ENCODE peak calls at places on chromosome 13, in four cellular contexts. One of them, this sample, is unnamed. For H3K4me1, the result is how much of the 10 kb centered on the place peaks cover.

GRCh38 chr13:99988469-99989375 is 7.1 kb downstream of the ZIC2 start:
- DNase-seq in GM23248: no peak
- DNase-seq in K562: no peak
- DNase-seq in HepG2: no peak
- DNase-seq in this sample: no peak

GRCh38 chr13:23674795-23675640 is 104.8 kb downstream of the TNFRSF19 start:
- DNase-seq in GM23248: peak
- DNase-seq in K562: no peak
- DNase-seq in HepG2: peak
- DNase-seq in this sample: peak

GRCh38 chr13:29782798-29783197 is 67.6 kb downstream of the UBL3 start:
- DNase-seq in GM23248: peak
- DNase-seq in K562: no peak
- DNase-seq in HepG2: no peak
- DNase-seq in this sample: no peak

GRCh38 chr13:83453723-83454122 is 428.6 kb downstream of the SLITRK1 start:
- DNase-seq in GM23248: no peak
- DNase-seq in K562: no peak
- DNase-seq in HepG2: no peak
- DNase-seq in this sample: no peak

GRCh38 chr13:107612376-107612775 is 603.0 kb downstream of the LIG4 start:
- DNase-seq in GM23248: no peak
- DNase-seq in K562: no peak
- DNase-seq in HepG2: no peak
- DNase-seq in this sample: no peak

GRCh38 chr13:53254495-53254894 is 225.9 kb downstream of the OLFM4 start:
- DNase-seq in GM23248: peak
- DNase-seq in K562: no peak
- DNase-seq in HepG2: no peak
- DNase-seq in this sample: no peak

GRCh38 chr13:90868321-90868920 is 479.1 kb upstream of the MIR17HG start:
- DNase-seq in GM23248: peak
- DNase-seq in K562: peak
- DNase-seq in HepG2: peak
- DNase-seq in this sample: peak

GRCh38 chr13:69077267-69077666 is 1030.4 kb upstream of the ATXN8OS start:
- DNase-seq in GM23248: no peak
- DNase-seq in K562: no peak
- DNase-seq in HepG2: no peak
- DNase-seq in this sample: no peak

GRCh38 chr13:80001510-80001842 is 339.4 kb downstream of the SPRY2 start:
- DNase-seq in GM23248: no peak
- DNase-seq in K562: no peak
- DNase-seq in HepG2: no peak
- DNase-seq in this sample: no peak

GRCh38 chr13:83622422-83622784 is 259.9 kb downstream of the SLITRK1 start:
- DNase-seq in GM23248: peak
- DNase-seq in K562: no peak
- DNase-seq in HepG2: no peak
- DNase-seq in this sample: no peak

GRCh38 chr13:113656831-113657671 is 947 bp downstream of the ATP4B start:
- DNase-seq in GM23248: no peak
- DNase-seq in K562: no peak
- DNase-seq in HepG2: no peak
- DNase-seq in this sample: no peak

GRCh38 chr13:40568672-40569350 is 97.6 kb downstream of the FOXO1 start:
- DNase-seq in GM23248: peak
- DNase-seq in K562: no peak
- DNase-seq in HepG2: peak
- DNase-seq in this sample: no peak

DNA sequence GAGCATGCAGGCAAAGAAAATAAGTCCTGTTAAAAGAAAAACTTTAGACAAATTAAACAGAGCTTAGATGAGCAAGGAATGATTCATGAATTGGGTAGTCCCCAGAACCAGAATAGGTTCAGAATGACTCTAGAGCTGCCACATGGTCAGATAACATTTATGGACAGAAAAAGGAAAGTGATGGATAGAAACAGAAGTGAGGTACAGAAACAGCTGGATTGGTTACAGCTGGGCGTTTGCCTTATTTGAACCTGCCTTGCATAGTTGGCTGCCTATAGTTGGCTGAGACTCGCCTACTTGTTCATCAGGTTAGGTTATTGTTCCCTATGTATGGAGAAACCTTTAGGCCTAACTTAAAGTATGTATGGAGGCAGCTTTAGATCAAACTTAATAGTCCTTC is 35.4 kb downstream of the WDFY2 start:
- DNase-seq in GM23248: peak
- DNase-seq in K562: no peak
- DNase-seq in HepG2: no peak
- DNase-seq in this sample: no peak
- H3K4me1 ChIP-seq in GM23248: half or more
- H3K4me1 ChIP-seq in K562: under half
- H3K4me1 ChIP-seq in HepG2: half or more
- H3K4me1 ChIP-seq in this sample: under half

DNA sequence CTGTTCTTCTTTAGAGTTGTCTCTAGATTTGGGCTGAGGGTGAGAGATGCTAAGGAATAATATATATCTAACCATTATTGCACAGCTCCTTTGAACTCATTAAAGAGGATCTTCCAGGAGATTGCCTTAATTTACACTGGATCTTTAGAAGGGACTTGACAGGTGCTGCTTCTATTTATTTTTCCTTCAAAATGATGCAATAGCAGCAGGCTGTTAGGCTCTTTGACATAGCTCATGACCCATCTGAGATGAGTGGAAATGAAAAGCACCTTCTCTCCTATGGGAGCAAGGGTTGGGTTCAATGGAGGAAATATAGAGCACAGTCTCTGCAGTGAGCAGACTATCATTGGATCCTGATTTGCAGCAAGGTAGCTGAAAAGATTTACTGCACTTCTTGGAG is 434.1 kb downstream of the GPC6 start:
- DNase-seq in GM23248: no peak
- DNase-seq in K562: no peak
- DNase-seq in HepG2: no peak
- DNase-seq in this sample: no peak
- H3K4me2 ChIP-seq in GM23248: no peak
- H3K4me2 ChIP-seq in K562: no peak
- H3K4me2 ChIP-seq in HepG2: no peak
- H3K4me2 ChIP-seq in this sample: no peak

GRCh38 chr13:74778087-74778486 is 643.9 kb upstream of the KLF12 start:
- DNase-seq in GM23248: no peak
- DNase-seq in K562: no peak
- DNase-seq in HepG2: no peak
- DNase-seq in this sample: no peak
- H3K4me1 ChIP-seq in GM23248: under half
- H3K4me1 ChIP-seq in K562: under half
- H3K4me1 ChIP-seq in HepG2: under half
- H3K4me1 ChIP-seq in this sample: under half

DNA sequence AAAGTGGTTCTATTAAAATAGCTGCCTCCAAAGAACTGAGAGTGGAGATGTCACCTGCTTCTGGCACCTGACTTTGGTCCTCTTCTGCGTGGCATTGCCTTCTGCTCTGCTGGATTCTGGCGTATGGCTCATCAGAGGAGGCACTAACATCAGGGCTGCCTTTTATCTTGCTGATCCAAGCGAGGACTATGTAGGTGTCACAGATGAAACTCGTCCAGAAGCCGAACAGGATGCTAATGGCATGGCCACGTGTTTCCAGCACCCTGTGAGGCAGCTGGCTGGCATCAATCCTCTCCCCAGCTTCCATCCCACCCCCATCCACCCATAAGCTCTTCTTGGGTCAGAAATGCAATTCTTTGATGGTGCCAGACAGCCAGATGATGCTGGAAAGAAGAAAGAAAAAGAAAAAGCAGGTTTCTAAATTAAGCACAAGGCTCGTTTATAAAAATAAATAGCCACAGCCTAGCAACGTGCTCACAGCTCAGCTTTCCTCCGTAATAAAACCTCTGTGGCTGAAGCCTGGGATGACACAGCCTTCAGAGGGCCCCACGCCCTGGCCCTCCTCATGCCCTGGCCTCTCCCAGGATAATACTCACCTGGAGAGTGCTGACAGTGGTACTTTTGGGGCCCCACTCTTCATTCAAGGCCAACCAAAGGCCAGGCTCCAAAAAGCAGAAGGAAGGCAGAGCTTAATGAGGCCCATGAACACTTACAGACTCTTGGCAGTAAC is 212.9 kb upstream of the SERP2 start:
- DNase-seq in GM23248: no peak
- DNase-seq in K562: no peak
- DNase-seq in HepG2: no peak
- DNase-seq in this sample: no peak
- H3K4me2 ChIP-seq in GM23248: no peak
- H3K4me2 ChIP-seq in K562: no peak
- H3K4me2 ChIP-seq in HepG2: no peak
- H3K4me2 ChIP-seq in this sample: no peak

GRCh38 chr13:33176526-33176925 is 109.0 kb downstream of the STARD13 start:
- DNase-seq in GM23248: peak
- DNase-seq in K562: no peak
- DNase-seq in HepG2: no peak
- DNase-seq in this sample: no peak

GRCh38 chr13:33175991-33176390 is 109.6 kb downstream of the STARD13 start:
- DNase-seq in GM23248: no peak
- DNase-seq in K562: no peak
- DNase-seq in HepG2: no peak
- DNase-seq in this sample: no peak

GRCh38 chr13:33174980-33175379 is 110.6 kb downstream of the STARD13 start:
- DNase-seq in GM23248: peak
- DNase-seq in K562: no peak
- DNase-seq in HepG2: no peak
- DNase-seq in this sample: no peak

GRCh38 chr13:33172911-33173310 is 112.6 kb downstream of the STARD13 start:
- DNase-seq in GM23248: no peak
- DNase-seq in K562: no peak
- DNase-seq in HepG2: no peak
- DNase-seq in this sample: no peak

DNA sequence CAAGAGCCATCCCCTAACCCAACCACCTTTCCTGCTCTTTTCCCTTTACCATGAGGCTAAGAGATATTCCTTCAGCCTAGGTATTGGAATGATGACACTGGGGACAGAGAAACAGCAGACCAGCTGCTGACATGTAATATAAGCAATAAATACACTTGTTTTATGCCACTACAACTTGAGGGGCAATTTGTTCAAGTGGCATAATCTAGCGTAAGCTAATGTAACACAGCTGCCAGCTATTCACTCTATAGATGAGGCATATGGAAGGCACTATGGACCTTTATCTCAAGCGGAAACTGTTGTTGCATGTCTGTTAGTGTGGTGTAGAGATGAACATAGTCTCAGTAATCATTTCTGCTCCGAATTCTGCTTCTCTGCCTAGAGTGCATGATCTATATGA is 111.1 kb downstream of the STARD13 start:
- DNase-seq in GM23248: no peak
- DNase-seq in K562: no peak
- DNase-seq in HepG2: no peak
- DNase-seq in this sample: no peak
- H3K4me1 ChIP-seq in GM23248: under half
- H3K4me1 ChIP-seq in K562: under half
- H3K4me1 ChIP-seq in HepG2: under half
- H3K4me1 ChIP-seq in this sample: under half

GRCh38 chr13:33076451-33076992 is 60.3 kb downstream of the KL start:
- DNase-seq in GM23248: no peak
- DNase-seq in K562: no peak
- DNase-seq in HepG2: no peak
- DNase-seq in this sample: no peak
- H3K4me2 ChIP-seq in GM23248: no peak
- H3K4me2 ChIP-seq in K562: no peak
- H3K4me2 ChIP-seq in HepG2: no peak
- H3K4me2 ChIP-seq in this sample: no peak

GRCh38 chr13:51590231-51590630 is 6.0 kb downstream of the WDFY2 start:
- DNase-seq in GM23248: no peak
- DNase-seq in K562: no peak
- DNase-seq in HepG2: no peak
- DNase-seq in this sample: no peak
- H3K4me1 ChIP-seq in GM23248: half or more
- H3K4me1 ChIP-seq in K562: under half
- H3K4me1 ChIP-seq in HepG2: half or more
- H3K4me1 ChIP-seq in this sample: half or more